ENCODE peak calls at places on chromosomes 12 and 14, in nine cellular contexts. One of them, this sample, is unnamed.

GRCh38 chr12:24997970-24998582 is 49.2 kb upstream of the BCAT1 start:
- DNase-seq in lower lobe of right lung: no peak
- DNase-seq in upper lobe of right lung: no peak
- DNase-seq in ovary: no peak
- DNase-seq in hepatocyte: no peak
- DNase-seq in IMR-90: peak
- DNase-seq in stomach: no peak
- DNase-seq in AG04449: peak
- DNase-seq in fibroblast of villous mesenchyme: peak
- DNase-seq in this sample: no peak

GRCh38 chr12:15532364-15532977 is 210.2 kb downstream of the PTPRO start:
- DNase-seq in lower lobe of right lung: no peak
- DNase-seq in upper lobe of right lung: no peak
- DNase-seq in ovary: no peak
- DNase-seq in hepatocyte: peak
- DNase-seq in IMR-90: peak
- DNase-seq in stomach: no peak
- DNase-seq in AG04449: no peak
- DNase-seq in fibroblast of villous mesenchyme: peak
- DNase-seq in this sample: peak

GRCh38 chr14:104726600-104727451 is 2.8 kb downstream of the ADSS1 start:
- DNase-seq in lower lobe of right lung: no peak
- DNase-seq in upper lobe of right lung: no peak
- DNase-seq in ovary: no peak
- DNase-seq in hepatocyte: no peak
- DNase-seq in IMR-90: no peak
- DNase-seq in stomach: no peak
- DNase-seq in AG04449: no peak
- DNase-seq in fibroblast of villous mesenchyme: no peak
- DNase-seq in this sample: no peak

GRCh38 chr12:42570076-42570475 is 19.5 kb downstream of the PRICKLE1 start:
- DNase-seq in lower lobe of right lung: no peak
- DNase-seq in upper lobe of right lung: no peak
- DNase-seq in ovary: no peak
- DNase-seq in hepatocyte: no peak
- DNase-seq in IMR-90: no peak
- DNase-seq in stomach: no peak
- DNase-seq in AG04449: no peak
- DNase-seq in fibroblast of villous mesenchyme: no peak
- DNase-seq in this sample: no peak

GRCh38 chr14:69631509-69631908 is 20.1 kb downstream of the SUSD6 start:
- DNase-seq in lower lobe of right lung: no peak
- DNase-seq in upper lobe of right lung: no peak
- DNase-seq in ovary: no peak
- DNase-seq in hepatocyte: no peak
- DNase-seq in IMR-90: peak
- DNase-seq in stomach: no peak
- DNase-seq in AG04449: no peak
- DNase-seq in fibroblast of villous mesenchyme: peak
- DNase-seq in this sample: no peak

GRCh38 chr12:92434607-92435025 is 268.2 kb upstream of the PLEKHG7 start:
- DNase-seq in lower lobe of right lung: no peak
- DNase-seq in upper lobe of right lung: no peak
- DNase-seq in ovary: no peak
- DNase-seq in hepatocyte: no peak
- DNase-seq in IMR-90: no peak
- DNase-seq in stomach: no peak
- DNase-seq in AG04449: no peak
- DNase-seq in fibroblast of villous mesenchyme: no peak
- DNase-seq in this sample: no peak

GRCh38 chr12:110742718-110743570 is at the start of gene PPP1CC:
- DNase-seq in lower lobe of right lung: peak
- DNase-seq in upper lobe of right lung: peak
- DNase-seq in ovary: peak
- DNase-seq in hepatocyte: peak
- DNase-seq in IMR-90: peak
- DNase-seq in stomach: peak
- DNase-seq in AG04449: peak
- DNase-seq in fibroblast of villous mesenchyme: peak
- DNase-seq in this sample: peak

GRCh38 chr12:65664715-65665250 is 159.5 kb upstream of the HMGA2 start:
- DNase-seq in lower lobe of right lung: no peak
- DNase-seq in upper lobe of right lung: no peak
- DNase-seq in ovary: no peak
- DNase-seq in hepatocyte: no peak
- DNase-seq in IMR-90: no peak
- DNase-seq in stomach: no peak
- DNase-seq in AG04449: no peak
- DNase-seq in fibroblast of villous mesenchyme: no peak
- DNase-seq in this sample: no peak

GRCh38 chr14:50070840-50071548 is 45.4 kb downstream of the VCPKMT start:
- DNase-seq in lower lobe of right lung: no peak
- DNase-seq in upper lobe of right lung: no peak
- DNase-seq in ovary: no peak
- DNase-seq in hepatocyte: no peak
- DNase-seq in IMR-90: no peak
- DNase-seq in stomach: no peak
- DNase-seq in AG04449: no peak
- DNase-seq in fibroblast of villous mesenchyme: no peak
- DNase-seq in this sample: no peak

GRCh38 chr12:24034160-24034559 is 84.7 kb upstream of the SOX5 start:
- DNase-seq in lower lobe of right lung: no peak
- DNase-seq in upper lobe of right lung: no peak
- DNase-seq in ovary: no peak
- DNase-seq in hepatocyte: no peak
- DNase-seq in IMR-90: peak
- DNase-seq in stomach: no peak
- DNase-seq in AG04449: no peak
- DNase-seq in fibroblast of villous mesenchyme: peak
- DNase-seq in this sample: no peak

GRCh38 chr12:27436029-27436428 is 10.5 kb upstream of the SMCO2 start:
- DNase-seq in lower lobe of right lung: no peak
- DNase-seq in upper lobe of right lung: no peak
- DNase-seq in ovary: no peak
- DNase-seq in hepatocyte: no peak
- DNase-seq in IMR-90: no peak
- DNase-seq in stomach: no peak
- DNase-seq in AG04449: no peak
- DNase-seq in fibroblast of villous mesenchyme: no peak
- DNase-seq in this sample: no peak

GRCh38 chr14:36515105-36515593 is 4.9 kb downstream of the NKX2-1 start:
- DNase-seq in lower lobe of right lung: no peak
- DNase-seq in upper lobe of right lung: no peak
- DNase-seq in ovary: no peak
- DNase-seq in hepatocyte: no peak
- DNase-seq in IMR-90: no peak
- DNase-seq in stomach: no peak
- DNase-seq in AG04449: no peak
- DNase-seq in fibroblast of villous mesenchyme: no peak
- DNase-seq in this sample: no peak

GRCh38 chr12:115297445-115297844 is 613.5 kb upstream of the TBX3 start:
- DNase-seq in lower lobe of right lung: no peak
- DNase-seq in upper lobe of right lung: no peak
- DNase-seq in ovary: no peak
- DNase-seq in hepatocyte: no peak
- DNase-seq in IMR-90: no peak
- DNase-seq in stomach: no peak
- DNase-seq in AG04449: no peak
- DNase-seq in fibroblast of villous mesenchyme: no peak
- DNase-seq in this sample: no peak

GRCh38 chr12:50618864-50619609 is 114.3 kb downstream of the DIP2B start:
- DNase-seq in lower lobe of right lung: no peak
- DNase-seq in upper lobe of right lung: no peak
- DNase-seq in ovary: no peak
- DNase-seq in hepatocyte: peak
- DNase-seq in IMR-90: peak
- DNase-seq in stomach: no peak
- DNase-seq in AG04449: no peak
- DNase-seq in fibroblast of villous mesenchyme: peak
- DNase-seq in this sample: no peak

GRCh38 chr12:50619610-50619958 is 114.8 kb downstream of the DIP2B start:
- DNase-seq in lower lobe of right lung: no peak
- DNase-seq in upper lobe of right lung: no peak
- DNase-seq in ovary: no peak
- DNase-seq in hepatocyte: no peak
- DNase-seq in IMR-90: no peak
- DNase-seq in stomach: no peak
- DNase-seq in AG04449: no peak
- DNase-seq in fibroblast of villous mesenchyme: no peak
- DNase-seq in this sample: no peak

GRCh38 chr12:50621435-50622304 is 116.9 kb downstream of the DIP2B start:
- DNase-seq in lower lobe of right lung: no peak
- DNase-seq in upper lobe of right lung: no peak
- DNase-seq in ovary: no peak
- DNase-seq in hepatocyte: no peak
- DNase-seq in IMR-90: no peak
- DNase-seq in stomach: no peak
- DNase-seq in AG04449: no peak
- DNase-seq in fibroblast of villous mesenchyme: no peak
- DNase-seq in this sample: no peak

GRCh38 chr12:50620050-50620974 is 115.5 kb downstream of the DIP2B start:
- DNase-seq in lower lobe of right lung: no peak
- DNase-seq in upper lobe of right lung: no peak
- DNase-seq in ovary: no peak
- DNase-seq in hepatocyte: peak
- DNase-seq in IMR-90: peak
- DNase-seq in stomach: no peak
- DNase-seq in AG04449: peak
- DNase-seq in fibroblast of villous mesenchyme: peak
- DNase-seq in this sample: no peak

GRCh38 chr12:50620975-50621360 is 116.2 kb downstream of the DIP2B start:
- DNase-seq in lower lobe of right lung: no peak
- DNase-seq in upper lobe of right lung: no peak
- DNase-seq in ovary: no peak
- DNase-seq in hepatocyte: no peak
- DNase-seq in IMR-90: no peak
- DNase-seq in stomach: no peak
- DNase-seq in AG04449: no peak
- DNase-seq in fibroblast of villous mesenchyme: peak
- DNase-seq in this sample: no peak
- TF ChIP-seq CTCF in lower lobe of right lung: no peak
- TF ChIP-seq CTCF in upper lobe of right lung: no peak
- TF ChIP-seq CTCF in ovary: no peak
- TF ChIP-seq CTCF in hepatocyte: no peak
- TF ChIP-seq CTCF in IMR-90: no peak
- TF ChIP-seq CTCF in stomach: no peak
- TF ChIP-seq CTCF in AG04449: no peak
- TF ChIP-seq CTCF in fibroblast of villous mesenchyme: no peak
- TF ChIP-seq CTCF in this sample: no peak

GRCh38 chr12:123441523-123442164 is 5.2 kb upstream of the RILPL2 start:
- DNase-seq in lower lobe of right lung: no peak
- DNase-seq in upper lobe of right lung: no peak
- DNase-seq in ovary: no peak
- DNase-seq in hepatocyte: no peak
- DNase-seq in IMR-90: no peak
- DNase-seq in stomach: no peak
- DNase-seq in AG04449: no peak
- DNase-seq in fibroblast of villous mesenchyme: no peak
- DNase-seq in this sample: no peak
- H3K4me3 ChIP-seq in lower lobe of right lung: no peak
- H3K4me3 ChIP-seq in upper lobe of right lung: no peak
- H3K4me3 ChIP-seq in ovary: no peak
- H3K4me3 ChIP-seq in hepatocyte: no peak
- H3K4me3 ChIP-seq in IMR-90: no peak
- H3K4me3 ChIP-seq in stomach: no peak
- H3K4me3 ChIP-seq in AG04449: no peak
- H3K4me3 ChIP-seq in fibroblast of villous mesenchyme: no peak
- H3K4me3 ChIP-seq in this sample: no peak

GRCh38 chr12:116760621-116761020 is 22.5 kb downstream of the RNFT2 start:
- DNase-seq in lower lobe of right lung: no peak
- DNase-seq in upper lobe of right lung: peak
- DNase-seq in ovary: no peak
- DNase-seq in hepatocyte: no peak
- DNase-seq in IMR-90: no peak
- DNase-seq in stomach: no peak
- DNase-seq in AG04449: no peak
- DNase-seq in fibroblast of villous mesenchyme: no peak
- DNase-seq in this sample: no peak

GRCh38 chr12:116765271-116765670 is 27.2 kb downstream of the RNFT2 start:
- DNase-seq in lower lobe of right lung: no peak
- DNase-seq in upper lobe of right lung: no peak
- DNase-seq in ovary: no peak
- DNase-seq in hepatocyte: no peak
- DNase-seq in IMR-90: no peak
- DNase-seq in stomach: no peak
- DNase-seq in AG04449: no peak
- DNase-seq in fibroblast of villous mesenchyme: peak
- DNase-seq in this sample: peak

GRCh38 chr12:116761499-116761898 is 23.4 kb downstream of the RNFT2 start:
- DNase-seq in lower lobe of right lung: no peak
- DNase-seq in upper lobe of right lung: peak
- DNase-seq in ovary: no peak
- DNase-seq in hepatocyte: no peak
- DNase-seq in IMR-90: no peak
- DNase-seq in stomach: no peak
- DNase-seq in AG04449: no peak
- DNase-seq in fibroblast of villous mesenchyme: no peak
- DNase-seq in this sample: no peak

GRCh38 chr12:116759783-116760581 is 21.9 kb downstream of the RNFT2 start:
- DNase-seq in lower lobe of right lung: no peak
- DNase-seq in upper lobe of right lung: peak
- DNase-seq in ovary: no peak
- DNase-seq in hepatocyte: no peak
- DNase-seq in IMR-90: no peak
- DNase-seq in stomach: no peak
- DNase-seq in AG04449: no peak
- DNase-seq in fibroblast of villous mesenchyme: peak
- DNase-seq in this sample: no peak
- TF ChIP-seq CTCF in lower lobe of right lung: no peak
- TF ChIP-seq CTCF in upper lobe of right lung: no peak
- TF ChIP-seq CTCF in ovary: no peak
- TF ChIP-seq CTCF in hepatocyte: no peak
- TF ChIP-seq CTCF in IMR-90: no peak
- TF ChIP-seq CTCF in stomach: no peak
- TF ChIP-seq CTCF in AG04449: no peak
- TF ChIP-seq CTCF in fibroblast of villous mesenchyme: peak
- TF ChIP-seq CTCF in this sample: no peak

DNA sequence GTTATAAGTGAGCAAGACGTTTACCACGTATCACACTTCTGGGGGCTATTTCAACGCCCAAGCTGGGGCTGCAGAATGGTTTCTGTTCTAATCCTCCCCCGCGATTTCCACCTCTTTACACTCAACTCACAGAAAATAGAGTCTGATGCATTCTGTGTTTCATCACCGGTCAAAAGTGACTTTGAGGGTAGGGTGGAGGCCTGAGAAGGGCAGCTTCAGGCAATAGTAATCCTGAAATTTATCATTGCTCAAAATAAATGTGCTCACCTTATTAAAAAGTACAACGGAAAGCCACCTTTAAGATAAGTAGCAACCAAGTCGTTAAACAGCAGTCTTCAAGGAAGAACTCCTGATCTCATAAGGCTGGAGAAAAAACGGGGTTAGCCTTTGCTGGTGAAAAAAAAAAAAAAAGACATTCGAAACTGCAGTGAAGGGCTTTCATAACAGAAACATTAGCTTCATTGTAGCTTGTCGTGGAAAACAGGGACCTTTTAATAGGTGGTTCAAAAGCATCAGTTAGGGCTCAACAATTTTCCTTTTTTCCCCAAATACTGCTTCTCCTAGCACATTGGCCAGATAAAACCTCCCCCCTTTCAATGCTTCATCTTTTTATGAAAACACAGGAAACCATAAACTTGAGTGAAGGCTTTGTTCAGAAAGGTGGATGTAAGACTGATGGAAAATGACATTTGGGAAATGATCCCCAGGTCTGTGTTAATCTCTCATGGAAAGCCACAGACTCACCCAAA is 63.7 kb upstream of the PTGR2 start:
- DNase-seq in lower lobe of right lung: no peak
- DNase-seq in upper lobe of right lung: no peak
- DNase-seq in ovary: no peak
- DNase-seq in hepatocyte: no peak
- DNase-seq in IMR-90: peak
- DNase-seq in stomach: no peak
- DNase-seq in AG04449: no peak
- DNase-seq in fibroblast of villous mesenchyme: peak
- DNase-seq in this sample: no peak
- H3K4me3 ChIP-seq in lower lobe of right lung: peak
- H3K4me3 ChIP-seq in upper lobe of right lung: peak
- H3K4me3 ChIP-seq in ovary: peak
- H3K4me3 ChIP-seq in hepatocyte: peak
- H3K4me3 ChIP-seq in IMR-90: peak
- H3K4me3 ChIP-seq in stomach: peak
- H3K4me3 ChIP-seq in AG04449: peak
- H3K4me3 ChIP-seq in fibroblast of villous mesenchyme: peak
- H3K4me3 ChIP-seq in this sample: peak